ENCODE peak calls at places on chromosomes 12 and 14, in seven cellular contexts. One of them, this sample, is unnamed.

GRCh38 chr14:76848879-76849278 is 22.7 kb downstream of the LRRC74A start:
- DNase-seq in GM12865: no peak
- DNase-seq in spleen: no peak
- DNase-seq in right lobe of liver: no peak
- DNase-seq in CD8-positive, alpha-beta T cell: no peak
- DNase-seq in HCT116: peak; percentile 15
- DNase-seq in lower leg skin: no peak
- DNase-seq in this sample: no peak

GRCh38 chr14:51533160-51533559 is 118.5 kb upstream of the FRMD6 start:
- DNase-seq in spleen: no peak
- DNase-seq in CD8-positive, alpha-beta T cell: no peak
- DNase-seq in lower leg skin: no peak
- DNase-seq in right lobe of liver: no peak
- DNase-seq in HCT116: no peak
- DNase-seq in GM12865: no peak
- DNase-seq in this sample: no peak

GRCh38 chr14:70808023-70808401 is 1.3 kb downstream of the MAP3K9 start:
- DNase-seq in spleen: peak; percentile 82
- DNase-seq in right lobe of liver: no peak
- DNase-seq in lower leg skin: no peak
- DNase-seq in HCT116: peak; percentile 59
- DNase-seq in GM12865: peak; percentile 81
- DNase-seq in CD8-positive, alpha-beta T cell: peak; percentile 42
- DNase-seq in this sample: no peak

GRCh38 chr12:108856428-108857157 is 790 bp downstream of the SSH1 start:
- DNase-seq in HCT116: no peak
- DNase-seq in right lobe of liver: peak; percentile 87
- DNase-seq in spleen: peak; percentile 89
- DNase-seq in CD8-positive, alpha-beta T cell: peak; percentile 27
- DNase-seq in GM12865: peak; percentile 59
- DNase-seq in lower leg skin: peak; percentile 95
- DNase-seq in this sample: no peak

GRCh38 chr14:69475194-69475818 is 9.2 kb upstream of the PLEKHD1 start:
- DNase-seq in GM12865: peak; percentile 57
- DNase-seq in CD8-positive, alpha-beta T cell: no peak
- DNase-seq in spleen: no peak
- DNase-seq in lower leg skin: peak; percentile 45
- DNase-seq in right lobe of liver: no peak
- DNase-seq in HCT116: no peak
- DNase-seq in this sample: no peak

GRCh38 chr12:31204995-31205582 is 120.9 kb downstream of the SINHCAF start:
- DNase-seq in GM12865: peak; percentile 65
- DNase-seq in spleen: no peak
- DNase-seq in HCT116: no peak
- DNase-seq in CD8-positive, alpha-beta T cell: no peak
- DNase-seq in lower leg skin: no peak
- DNase-seq in right lobe of liver: no peak
- DNase-seq in this sample: no peak

GRCh38 chr14:68598621-68599447 is 194.0 kb downstream of the ZFP36L1 start:
- DNase-seq in right lobe of liver: peak; percentile 75
- DNase-seq in CD8-positive, alpha-beta T cell: no peak
- DNase-seq in GM12865: no peak
- DNase-seq in lower leg skin: peak; percentile 93
- DNase-seq in HCT116: peak; percentile 97
- DNase-seq in spleen: peak; percentile 86
- DNase-seq in this sample: no peak

GRCh38 chr14:95686935-95687334 is 709 bp downstream of the TCL1B start:
- DNase-seq in HCT116: no peak
- DNase-seq in GM12865: no peak
- DNase-seq in right lobe of liver: no peak
- DNase-seq in lower leg skin: peak; percentile 29
- DNase-seq in CD8-positive, alpha-beta T cell: no peak
- DNase-seq in spleen: no peak
- DNase-seq in this sample: no peak

GRCh38 chr12:115973968-115974765 is 303.3 kb downstream of the MED13L start:
- DNase-seq in GM12865: no peak
- DNase-seq in CD8-positive, alpha-beta T cell: no peak
- DNase-seq in lower leg skin: no peak
- DNase-seq in spleen: no peak
- DNase-seq in right lobe of liver: no peak
- DNase-seq in HCT116: no peak
- DNase-seq in this sample: no peak

GRCh38 chr14:45559626-45560025 is 306.6 kb upstream of the MIS18BP1 start:
- DNase-seq in HCT116: no peak
- DNase-seq in spleen: no peak
- DNase-seq in right lobe of liver: no peak
- DNase-seq in CD8-positive, alpha-beta T cell: no peak
- DNase-seq in lower leg skin: no peak
- DNase-seq in GM12865: no peak
- DNase-seq in this sample: no peak

GRCh38 chr12:45017916-45018315 is 33.0 kb downstream of the DBX2 start:
- DNase-seq in GM12865: no peak
- DNase-seq in CD8-positive, alpha-beta T cell: no peak
- DNase-seq in HCT116: no peak
- DNase-seq in lower leg skin: no peak
- DNase-seq in spleen: no peak
- DNase-seq in right lobe of liver: no peak
- DNase-seq in this sample: no peak

GRCh38 chr14:95336192-95336760 is 16.6 kb upstream of the CLMN start:
- DNase-seq in HCT116: no peak
- DNase-seq in lower leg skin: no peak
- DNase-seq in GM12865: peak; percentile 21
- DNase-seq in spleen: no peak
- DNase-seq in right lobe of liver: no peak
- DNase-seq in CD8-positive, alpha-beta T cell: no peak
- DNase-seq in this sample: no peak

GRCh38 chr12:53122961-53123468 is 19.7 kb downstream of the SOAT2 start:
- DNase-seq in GM12865: no peak
- DNase-seq in HCT116: no peak
- DNase-seq in lower leg skin: no peak
- DNase-seq in right lobe of liver: no peak
- DNase-seq in spleen: no peak
- DNase-seq in CD8-positive, alpha-beta T cell: no peak
- DNase-seq in this sample: no peak

GRCh38 chr14:103199141-103199540 is 75.9 kb downstream of the TNFAIP2 start:
- DNase-seq in spleen: no peak
- DNase-seq in right lobe of liver: no peak
- DNase-seq in lower leg skin: no peak
- DNase-seq in GM12865: no peak
- DNase-seq in CD8-positive, alpha-beta T cell: no peak
- DNase-seq in HCT116: no peak
- DNase-seq in this sample: no peak

GRCh38 chr12:28083816-28084678 is 106.2 kb upstream of the CCDC91 start:
- DNase-seq in right lobe of liver: no peak
- DNase-seq in spleen: no peak
- DNase-seq in GM12865: no peak
- DNase-seq in CD8-positive, alpha-beta T cell: no peak
- DNase-seq in HCT116: no peak
- DNase-seq in lower leg skin: no peak
- DNase-seq in this sample: no peak

GRCh38 chr14:104863131-104863862 is 1.8 kb upstream of the CEP170B start:
- DNase-seq in HCT116: no peak
- DNase-seq in right lobe of liver: peak; percentile 49
- DNase-seq in CD8-positive, alpha-beta T cell: no peak
- DNase-seq in GM12865: no peak
- DNase-seq in spleen: no peak
- DNase-seq in lower leg skin: no peak
- DNase-seq in this sample: peak; percentile 72

DNA sequence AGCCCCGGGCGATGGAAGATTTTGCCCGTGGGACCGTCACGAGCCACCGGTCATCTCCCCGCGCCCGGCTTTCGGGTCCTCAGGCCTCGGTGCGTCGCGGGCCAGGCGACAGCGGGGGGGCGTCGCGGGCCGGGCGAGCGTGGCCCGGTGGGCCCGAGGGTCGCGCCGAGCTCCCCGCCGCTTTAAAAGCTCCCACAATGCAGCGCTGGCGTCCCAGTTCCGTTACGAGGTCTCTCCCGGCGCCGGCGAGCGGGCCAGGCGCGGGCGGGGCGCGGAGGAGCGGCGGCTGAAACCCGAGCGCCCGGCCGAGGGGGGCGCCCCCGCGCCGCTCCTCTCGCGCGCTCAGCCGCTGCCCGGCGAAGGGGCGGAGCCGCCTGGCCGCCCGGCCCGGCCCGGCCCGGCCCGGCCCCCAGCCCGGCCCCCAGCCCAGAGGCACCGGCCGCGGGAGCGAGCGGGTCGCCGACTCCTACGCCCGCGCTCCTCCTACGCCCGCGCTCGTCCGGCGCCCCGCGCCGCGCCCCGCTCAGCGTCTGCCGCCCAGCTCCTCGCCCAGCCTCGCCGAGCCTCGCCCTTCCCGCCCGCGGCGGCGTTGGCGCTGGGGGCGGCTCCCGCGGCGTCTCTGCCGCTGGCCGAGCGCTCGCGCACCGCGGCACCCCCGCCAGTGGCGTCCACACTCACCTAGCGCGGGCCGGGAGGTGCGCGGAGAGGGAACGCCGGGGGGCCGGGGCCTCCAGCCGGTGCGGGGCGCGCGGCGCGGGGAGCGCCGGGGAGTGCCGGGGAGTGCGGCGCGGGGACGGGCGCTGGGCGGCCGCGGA is at the start of gene RASSF8:
- DNase-seq in spleen: peak; percentile 84
- DNase-seq in GM12865: peak; percentile 54
- DNase-seq in CD8-positive, alpha-beta T cell: no peak
- DNase-seq in right lobe of liver: peak; percentile 79
- DNase-seq in lower leg skin: peak; percentile 91
- DNase-seq in HCT116: no peak
- DNase-seq in this sample: no peak
- TF ChIP-seq CTCF in spleen: no peak
- TF ChIP-seq CTCF in GM12865: no peak
- TF ChIP-seq CTCF in CD8-positive, alpha-beta T cell: no peak
- TF ChIP-seq CTCF in right lobe of liver: no peak
- TF ChIP-seq CTCF in lower leg skin: no peak
- TF ChIP-seq CTCF in HCT116: no peak
- TF ChIP-seq CTCF in this sample: peak; percentile 33

GRCh38 chr12:56221757-56222530 is at the start of gene RNF41:
- DNase-seq in right lobe of liver: peak; percentile 98
- DNase-seq in CD8-positive, alpha-beta T cell: peak; percentile 86
- DNase-seq in GM12865: peak; percentile 96
- DNase-seq in lower leg skin: peak; percentile 100
- DNase-seq in spleen: peak; percentile 99
- DNase-seq in HCT116: peak; percentile 89
- DNase-seq in this sample: peak; percentile 99
- TF ChIP-seq CTCF in right lobe of liver: peak; percentile 2
- TF ChIP-seq CTCF in CD8-positive, alpha-beta T cell: no peak
- TF ChIP-seq CTCF in GM12865: no peak
- TF ChIP-seq CTCF in lower leg skin: no peak
- TF ChIP-seq CTCF in spleen: no peak
- TF ChIP-seq CTCF in HCT116: no peak
- TF ChIP-seq CTCF in this sample: peak; percentile 39

GRCh38 chr12:78390920-78391319 is 473.7 kb upstream of the SYT1 start:
- DNase-seq in CD8-positive, alpha-beta T cell: no peak
- DNase-seq in GM12865: no peak
- DNase-seq in right lobe of liver: no peak
- DNase-seq in spleen: no peak
- DNase-seq in HCT116: no peak
- DNase-seq in lower leg skin: no peak
- DNase-seq in this sample: no peak

GRCh38 chr12:78387721-78388120 is 476.9 kb upstream of the SYT1 start:
- DNase-seq in right lobe of liver: no peak
- DNase-seq in lower leg skin: no peak
- DNase-seq in CD8-positive, alpha-beta T cell: no peak
- DNase-seq in spleen: no peak
- DNase-seq in HCT116: no peak
- DNase-seq in GM12865: no peak
- DNase-seq in this sample: no peak

GRCh38 chr12:78388461-78388860 is 476.1 kb upstream of the SYT1 start:
- DNase-seq in spleen: no peak
- DNase-seq in right lobe of liver: no peak
- DNase-seq in GM12865: no peak
- DNase-seq in lower leg skin: no peak
- DNase-seq in CD8-positive, alpha-beta T cell: no peak
- DNase-seq in HCT116: no peak
- DNase-seq in this sample: no peak

GRCh38 chr12:78396538-78396937 is 468.0 kb upstream of the SYT1 start:
- DNase-seq in spleen: no peak
- DNase-seq in CD8-positive, alpha-beta T cell: no peak
- DNase-seq in HCT116: no peak
- DNase-seq in lower leg skin: no peak
- DNase-seq in right lobe of liver: no peak
- DNase-seq in GM12865: no peak
- DNase-seq in this sample: no peak

DNA sequence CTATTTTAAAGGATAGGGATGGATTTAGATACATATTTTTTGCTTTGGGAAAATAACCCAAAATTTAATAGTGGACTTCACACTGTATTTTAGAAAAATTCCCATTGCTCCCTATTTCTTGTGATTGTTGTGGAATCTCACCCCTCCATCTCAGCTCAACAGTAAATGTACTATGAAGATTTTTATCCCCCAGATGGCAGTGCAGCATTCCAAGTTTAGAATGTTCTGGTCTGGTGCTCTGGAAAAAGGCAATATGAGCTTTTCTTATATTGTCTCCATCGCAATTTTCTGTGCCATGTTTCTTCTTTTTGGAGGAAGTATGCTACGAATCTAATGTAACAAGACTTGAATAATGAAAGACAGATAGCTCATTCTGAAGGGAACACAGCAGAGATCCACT is 471.7 kb upstream of the SYT1 start:
- DNase-seq in spleen: no peak
- DNase-seq in right lobe of liver: no peak
- DNase-seq in lower leg skin: no peak
- DNase-seq in HCT116: no peak
- DNase-seq in CD8-positive, alpha-beta T cell: no peak
- DNase-seq in GM12865: no peak
- DNase-seq in this sample: no peak
- TF ChIP-seq CTCF in spleen: no peak
- TF ChIP-seq CTCF in right lobe of liver: peak; percentile 10
- TF ChIP-seq CTCF in lower leg skin: no peak
- TF ChIP-seq CTCF in HCT116: no peak
- TF ChIP-seq CTCF in CD8-positive, alpha-beta T cell: no peak
- TF ChIP-seq CTCF in GM12865: no peak
- TF ChIP-seq CTCF in this sample: peak; percentile 64

DNA sequence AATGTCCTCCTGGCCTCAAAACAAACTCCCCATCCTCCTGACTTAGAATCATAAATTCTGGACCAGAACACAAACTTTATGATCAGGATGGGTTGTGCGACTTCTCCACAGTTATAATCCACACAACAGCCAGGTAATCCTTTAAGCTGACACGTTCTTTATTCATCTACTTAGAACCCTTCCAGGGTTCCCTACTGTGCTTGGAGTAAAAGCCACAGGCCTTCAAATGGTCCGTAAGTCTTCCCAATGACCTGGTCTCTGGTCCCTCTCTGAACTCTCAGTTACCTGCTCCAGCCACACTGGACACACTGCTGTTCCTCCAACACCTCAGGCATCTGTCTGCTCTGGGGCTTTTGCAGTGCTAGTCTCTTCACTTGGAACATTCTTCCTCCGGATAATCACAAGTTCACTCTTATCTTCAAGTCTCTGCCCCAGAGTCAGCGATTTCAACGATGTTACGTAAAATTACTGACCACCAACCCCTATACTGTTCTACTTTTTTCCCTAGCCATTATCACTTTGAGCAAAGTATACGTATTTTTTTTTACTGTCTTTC is 1.7 kb upstream of the RNASE7 start:
- DNase-seq in HCT116: no peak
- DNase-seq in right lobe of liver: no peak
- DNase-seq in lower leg skin: peak; percentile 70
- DNase-seq in GM12865: no peak
- DNase-seq in CD8-positive, alpha-beta T cell: no peak
- DNase-seq in spleen: peak; percentile 19
- DNase-seq in this sample: no peak
- TF ChIP-seq CTCF in HCT116: no peak
- TF ChIP-seq CTCF in right lobe of liver: no peak
- TF ChIP-seq CTCF in lower leg skin: no peak
- TF ChIP-seq CTCF in GM12865: no peak
- TF ChIP-seq CTCF in CD8-positive, alpha-beta T cell: no peak
- TF ChIP-seq CTCF in spleen: no peak
- TF ChIP-seq CTCF in this sample: peak; percentile 50

This sample was measured in chondrocyte.